ENCODE peak calls at places on chromosomes 16 and 17, in seven cellular contexts. V, L, F, Q, U, B and Y are unnamed samples.

GRCh38 chr16:68756250-68757051 is 19.4 kb downstream of the CDH1 start:
- DNase-seq in F (peak), U (peak), V (no peak), B (no peak), L (no peak), Q (no peak), Y (no peak)

GRCh38 chr17:6241996-6242395 is 171.8 kb downstream of the WSCD1 start:
- DNase-seq in V (no peak), Q (no peak), U (no peak), L (no peak), F (no peak), B (no peak), Y (no peak)

GRCh38 chr17:60256174-60256573 is 106.4 kb downstream of the CA4 start:
- DNase-seq in U (no peak), V (no peak), L (no peak), B (no peak), F (no peak), Q (no peak), Y (no peak)

GRCh38 chr17:83067718-83068261 is 11.6 kb upstream of the METRNL start:
- DNase-seq in L (no peak), F (no peak), V (no peak), U (no peak), B (no peak), Q (peak), Y (no peak)

GRCh38 chr16:27505297-27506236 is 44.1 kb downstream of the GTF3C1 start:
- DNase-seq in Q (no peak), U (no peak), L (no peak), B (no peak), F (no peak), V (no peak), Y (no peak)

GRCh38 chr17:81691196-81691595 is 7.4 kb downstream of the HGS start:
- DNase-seq in B (no peak), Q (no peak), U (no peak), L (no peak), V (no peak), F (no peak), Y (no peak)

GRCh38 chr17:41777579-41778188 is 8.8 kb downstream of the JUP start:
- DNase-seq in V (no peak), F (no peak), L (peak), U (no peak), Q (peak), B (peak), Y (no peak)

GRCh38 chr17:1229891-1230571 is 40.2 kb upstream of the BHLHA9 start:
- DNase-seq in L (no peak), B (no peak), U (no peak), Q (no peak), F (no peak), V (no peak), Y (no peak)

GRCh38 chr16:11393366-11393765 is 48.1 kb downstream of the RMI2 start:
- DNase-seq in Q (peak), B (no peak), V (no peak), U (no peak), F (no peak), L (no peak), Y (no peak)

GRCh38 chr17:18921912-18922451 is 30.0 kb upstream of the SLC5A10 start:
- DNase-seq in L (no peak), Q (no peak), B (no peak), U (peak), V (no peak), F (no peak), Y (no peak)

GRCh38 chr17:18921485-18921884 is 30.5 kb upstream of the SLC5A10 start:
- DNase-seq in Q (no peak), V (no peak), U (no peak), L (no peak), F (no peak), B (no peak), Y (no peak)

GRCh38 chr17:18920911-18921441 is 31.0 kb upstream of the SLC5A10 start:
- DNase-seq in Q (no peak), B (peak), L (no peak), U (peak), F (no peak), V (no peak), Y (no peak)

GRCh38 chr17:18917506-18918032 is 34.4 kb upstream of the SLC5A10 start:
- DNase-seq in V (peak), B (no peak), U (no peak), F (no peak), L (no peak), Q (no peak), Y (no peak)

GRCh38 chr17:18919963-18920362 is 32.0 kb upstream of the SLC5A10 start:
- DNase-seq in U (no peak), F (no peak), L (no peak), V (no peak), Q (no peak), B (peak), Y (no peak)
- TF ChIP-seq SIN3A in U (no peak), F (no peak), L (no peak), V (no peak), Q (no peak), B (no peak), Y (no peak)

GRCh38 chr17:16108858-16109257 is 106.5 kb downstream of the NCOR1 start:
- DNase-seq in U (no peak), Q (no peak), V (no peak), B (no peak), L (no peak), F (no peak), Y (no peak)

GRCh38 chr17:16104189-16104588 is 104.6 kb downstream of the TTC19 start:
- DNase-seq in V (no peak), B (no peak), U (no peak), Q (no peak), F (no peak), L (no peak), Y (no peak)

GRCh38 chr17:16108386-16108785 is 106.9 kb downstream of the NCOR1 start:
- DNase-seq in L (no peak), U (no peak), F (no peak), Q (no peak), V (no peak), B (no peak), Y (no peak)

GRCh38 chr17:16107165-16107770 is 107.6 kb downstream of the TTC19 start:
- DNase-seq in Q (no peak), L (no peak), F (no peak), V (no peak), U (no peak), B (no peak), Y (no peak)

GRCh38 chr17:16106161-16106891 is 106.7 kb downstream of the TTC19 start:
- DNase-seq in U (no peak), B (peak), Q (no peak), L (peak), F (no peak), V (no peak), Y (no peak)
- TF ChIP-seq SIN3A in U (no peak), B (no peak), Q (no peak), L (no peak), F (no peak), V (no peak), Y (no peak)

GRCh38 chr16:85142129-85142513 is 29.8 kb upstream of the CIBAR2 start:
- DNase-seq in Q (no peak), F (no peak), L (no peak), B (no peak), U (no peak), V (no peak), Y (no peak)
- TF ChIP-seq SIN3A in Q (no peak), F (no peak), L (no peak), B (no peak), U (no peak), V (no peak), Y (no peak)

GRCh38 chr17:80478487-80479245 is 2.3 kb upstream of the NPTX1 start:
- DNase-seq in Q (peak), U (no peak), V (no peak), L (no peak), B (no peak), F (no peak), Y (no peak)
- TF ChIP-seq SIN3A in Q (no peak), U (no peak), V (no peak), L (no peak), B (no peak), F (no peak), Y (no peak)

GRCh38 chr17:44591223-44591622 is 33.9 kb downstream of the FZD2 start:
- DNase-seq in Q (peak), L (no peak), V (no peak), B (no peak), U (no peak), F (no peak), Y (no peak)

GRCh38 chr17:44584498-44584897 is 27.2 kb downstream of the FZD2 start:
- DNase-seq in L (no peak), V (no peak), B (no peak), Q (no peak), F (no peak), U (no peak), Y (no peak)

GRCh38 chr17:44587339-44587738 is 30.1 kb downstream of the FZD2 start:
- DNase-seq in Q (peak), F (peak), L (no peak), U (no peak), B (peak), V (no peak), Y (no peak)

GRCh38 chr17:44585315-44585714 is 28.0 kb downstream of the FZD2 start:
- DNase-seq in L (no peak), V (no peak), F (no peak), B (no peak), U (no peak), Q (no peak), Y (no peak)

DNA sequence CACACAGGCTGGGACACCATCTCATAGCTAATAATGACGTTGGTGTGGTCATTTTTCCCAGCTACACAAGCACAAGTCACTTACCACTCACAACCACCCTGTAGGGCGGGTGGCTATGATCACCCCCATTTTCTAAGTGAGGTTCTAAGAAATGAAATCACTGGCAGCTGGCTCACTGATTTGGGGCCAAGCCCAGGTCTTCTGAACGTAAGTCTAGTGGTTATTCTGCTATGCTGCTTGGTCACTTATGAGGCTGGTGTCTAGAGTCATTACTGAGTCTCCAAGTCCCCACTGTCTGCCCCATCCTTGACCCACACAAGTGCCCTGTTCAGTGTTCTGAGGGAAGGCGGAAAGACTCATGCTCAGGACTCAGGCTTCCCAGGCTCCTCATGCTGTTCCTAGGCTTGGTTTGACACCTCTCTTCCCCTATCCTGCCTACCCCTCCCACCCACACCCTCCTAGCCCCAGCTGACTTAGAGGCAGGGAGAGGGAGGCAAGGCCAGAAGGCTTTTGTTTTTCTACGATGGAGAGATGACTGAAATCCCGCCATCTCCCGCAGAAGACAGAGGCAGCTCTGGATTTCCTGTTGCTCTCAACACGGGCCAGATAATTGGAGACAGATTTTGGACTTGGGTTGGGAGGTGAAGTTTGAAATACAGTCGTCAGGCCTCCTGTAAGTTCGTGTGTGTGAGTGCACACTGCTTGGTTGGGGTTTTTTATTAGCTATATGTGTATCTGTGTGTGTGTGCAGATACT is 32.2 kb downstream of the FZD2 start:
- DNase-seq in V (no peak), B (no peak), F (no peak), L (no peak), Q (peak), U (no peak), Y (no peak)
- TF ChIP-seq SIN3A in V (no peak), B (no peak), F (no peak), L (no peak), Q (no peak), U (no peak), Y (no peak)